ENCODE peak calls at places on chromosomes 6 and 20, in four cellular contexts. One of them, this sample, is unnamed.

GRCh38 chr6:14354919-14355572 is 237.5 kb downstream of the CD83 start:
- DNase-seq in skeletal muscle cell: peak
- DNase-seq in spleen: no peak
- DNase-seq in cardiac muscle cell: no peak
- DNase-seq in this sample: peak

GRCh38 chr6:96502915-96503314 is 18.7 kb upstream of the UFL1 start:
- DNase-seq in skeletal muscle cell: no peak
- DNase-seq in spleen: no peak
- DNase-seq in cardiac muscle cell: no peak
- DNase-seq in this sample: no peak

GRCh38 chr20:44481719-44482416 is 6.2 kb downstream of the TTPAL start:
- DNase-seq in skeletal muscle cell: no peak
- DNase-seq in spleen: no peak
- DNase-seq in cardiac muscle cell: no peak
- DNase-seq in this sample: no peak

GRCh38 chr6:130178692-130179091 is 44.1 kb downstream of the SAMD3 start:
- DNase-seq in skeletal muscle cell: peak
- DNase-seq in spleen: no peak
- DNase-seq in cardiac muscle cell: no peak
- DNase-seq in this sample: no peak

GRCh38 chr6:159609813-159610212 is 83.2 kb downstream of the SOD2 start:
- DNase-seq in skeletal muscle cell: no peak
- DNase-seq in spleen: no peak
- DNase-seq in cardiac muscle cell: no peak
- DNase-seq in this sample: no peak

GRCh38 chr6:447381-448165 is 56.0 kb downstream of the IRF4 start:
- DNase-seq in skeletal muscle cell: no peak
- DNase-seq in spleen: peak
- DNase-seq in cardiac muscle cell: no peak
- DNase-seq in this sample: no peak

GRCh38 chr6:37306624-37307222 is 47.1 kb upstream of the RNF8 start:
- DNase-seq in skeletal muscle cell: no peak
- DNase-seq in spleen: no peak
- DNase-seq in cardiac muscle cell: peak
- DNase-seq in this sample: no peak

GRCh38 chr6:151448623-151449022 is 3.3 kb downstream of the RMND1 start:
- DNase-seq in skeletal muscle cell: no peak
- DNase-seq in spleen: no peak
- DNase-seq in cardiac muscle cell: no peak
- DNase-seq in this sample: peak

GRCh38 chr6:136784271-136784664 is 8.0 kb downstream of the MAP3K5 start:
- DNase-seq in skeletal muscle cell: no peak
- DNase-seq in spleen: no peak
- DNase-seq in cardiac muscle cell: no peak
- DNase-seq in this sample: no peak

GRCh38 chr20:11902264-11902663 is 15.4 kb upstream of the BTBD3 start:
- DNase-seq in skeletal muscle cell: peak
- DNase-seq in spleen: no peak
- DNase-seq in cardiac muscle cell: no peak
- DNase-seq in this sample: no peak

GRCh38 chr20:7523288-7523687 is 417.0 kb downstream of the HAO1 start:
- DNase-seq in skeletal muscle cell: no peak
- DNase-seq in spleen: no peak
- DNase-seq in cardiac muscle cell: no peak
- DNase-seq in this sample: no peak

GRCh38 chr6:33967266-33967767 is 163.5 kb upstream of the MLN start:
- DNase-seq in skeletal muscle cell: no peak
- DNase-seq in spleen: peak
- DNase-seq in cardiac muscle cell: no peak
- DNase-seq in this sample: no peak

GRCh38 chr6:109454483-109455160 is 950 bp downstream of the MICAL1 start:
- DNase-seq in skeletal muscle cell: no peak
- DNase-seq in spleen: peak
- DNase-seq in cardiac muscle cell: no peak
- DNase-seq in this sample: peak

GRCh38 chr6:38846844-38847243 is 131.7 kb downstream of the DNAH8 start:
- DNase-seq in skeletal muscle cell: peak
- DNase-seq in spleen: no peak
- DNase-seq in cardiac muscle cell: no peak
- DNase-seq in this sample: no peak

GRCh38 chr20:46377532-46377931 is 28.9 kb downstream of the ELMO2 start:
- DNase-seq in skeletal muscle cell: no peak
- DNase-seq in spleen: no peak
- DNase-seq in cardiac muscle cell: no peak
- DNase-seq in this sample: no peak

GRCh38 chr20:25300496-25301170 is 52.7 kb downstream of the PYGB start:
- DNase-seq in skeletal muscle cell: no peak
- DNase-seq in spleen: no peak
- DNase-seq in cardiac muscle cell: no peak
- DNase-seq in this sample: no peak

GRCh38 chr6:72999995-73000394 is 225.3 kb downstream of the KHDC1L start:
- DNase-seq in skeletal muscle cell: no peak
- DNase-seq in spleen: no peak
- DNase-seq in cardiac muscle cell: no peak
- DNase-seq in this sample: no peak

GRCh38 chr20:602357-602970 is 7.6 kb downstream of the TCF15 start:
- DNase-seq in skeletal muscle cell: no peak
- DNase-seq in spleen: no peak
- DNase-seq in cardiac muscle cell: no peak
- DNase-seq in this sample: no peak

GRCh38 chr6:7058250-7058923 is 49.4 kb upstream of the RREB1 start:
- DNase-seq in skeletal muscle cell: peak
- DNase-seq in spleen: no peak
- DNase-seq in cardiac muscle cell: peak
- DNase-seq in this sample: peak

GRCh38 chr6:63740709-63741108 is 105.1 kb downstream of the PHF3 start:
- DNase-seq in skeletal muscle cell: peak
- DNase-seq in spleen: no peak
- DNase-seq in cardiac muscle cell: no peak
- DNase-seq in this sample: no peak

GRCh38 chr6:107128175-107128574 is 12.9 kb upstream of the BEND3 start:
- DNase-seq in skeletal muscle cell: no peak
- DNase-seq in spleen: no peak
- DNase-seq in cardiac muscle cell: no peak
- DNase-seq in this sample: no peak

GRCh38 chr6:117555262-117555849 is 47.0 kb downstream of the GOPC start:
- DNase-seq in skeletal muscle cell: no peak
- DNase-seq in spleen: no peak
- DNase-seq in cardiac muscle cell: no peak
- DNase-seq in this sample: no peak

GRCh38 chr20:38272961-38273360 is 12.4 kb upstream of the KIAA1755 start:
- DNase-seq in skeletal muscle cell: peak
- DNase-seq in spleen: no peak
- DNase-seq in cardiac muscle cell: no peak
- DNase-seq in this sample: no peak

GRCh38 chr20:61708891-61709290 is 356.8 kb downstream of the TAF4 start:
- DNase-seq in skeletal muscle cell: no peak
- DNase-seq in spleen: no peak
- DNase-seq in cardiac muscle cell: no peak
- DNase-seq in this sample: no peak

GRCh38 chr20:2775139-2775538 is 25.3 kb downstream of the CPXM1 start:
- DNase-seq in skeletal muscle cell: no peak
- DNase-seq in spleen: no peak
- DNase-seq in cardiac muscle cell: no peak
- DNase-seq in this sample: no peak

GRCh38 chr6:138107078-138107751 is at the start of gene PERP:
- DNase-seq in skeletal muscle cell: no peak
- DNase-seq in spleen: peak
- DNase-seq in cardiac muscle cell: peak
- DNase-seq in this sample: no peak

DNA sequence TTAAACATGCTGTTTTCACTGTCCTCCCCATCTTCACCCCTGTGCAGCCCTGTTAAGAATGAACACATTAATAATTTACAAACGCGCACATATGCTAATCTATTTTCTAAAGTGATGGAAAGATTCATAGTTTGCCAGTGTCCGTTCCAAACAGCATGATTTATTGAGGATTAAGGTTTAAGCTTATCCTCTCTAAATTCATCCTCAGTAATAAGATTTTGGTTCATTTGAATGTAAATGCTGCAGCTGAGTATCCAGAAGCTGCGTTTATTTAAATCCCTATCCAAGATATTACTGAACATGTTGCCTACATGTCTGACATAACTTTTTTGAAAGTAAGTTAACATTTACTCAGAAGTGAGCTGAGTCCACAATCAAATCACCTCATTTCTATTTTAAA is 42.8 kb upstream of the FAM135A start:
- DNase-seq in skeletal muscle cell: no peak
- DNase-seq in spleen: no peak
- DNase-seq in cardiac muscle cell: no peak
- DNase-seq in this sample: no peak
- H3K4me3 ChIP-seq in skeletal muscle cell: no peak
- H3K4me3 ChIP-seq in spleen: no peak
- H3K4me3 ChIP-seq in cardiac muscle cell: no peak
- H3K4me3 ChIP-seq in this sample: no peak

GRCh38 chr6:31401403-31401802 is 2.0 kb upstream of the MICA start:
- DNase-seq in skeletal muscle cell: peak
- DNase-seq in spleen: no peak
- DNase-seq in cardiac muscle cell: no peak
- DNase-seq in this sample: peak

GRCh38 chr6:31399589-31400466 is 3.6 kb upstream of the MICA start:
- DNase-seq in skeletal muscle cell: peak
- DNase-seq in spleen: peak
- DNase-seq in cardiac muscle cell: peak
- DNase-seq in this sample: no peak

GRCh38 chr6:31402324-31403282 is 792 bp upstream of the MICA start:
- DNase-seq in skeletal muscle cell: no peak
- DNase-seq in spleen: no peak
- DNase-seq in cardiac muscle cell: no peak
- DNase-seq in this sample: peak

GRCh38 chr6:31403283-31403989 is at the start of gene MICA:
- DNase-seq in skeletal muscle cell: peak
- DNase-seq in spleen: peak
- DNase-seq in cardiac muscle cell: peak
- DNase-seq in this sample: peak

GRCh38 chr6:31400467-31401289 is 2.7 kb upstream of the MICA start:
- DNase-seq in skeletal muscle cell: no peak
- DNase-seq in spleen: peak
- DNase-seq in cardiac muscle cell: peak
- DNase-seq in this sample: peak
- H3K4me3 ChIP-seq in skeletal muscle cell: peak
- H3K4me3 ChIP-seq in spleen: peak
- H3K4me3 ChIP-seq in cardiac muscle cell: peak
- H3K4me3 ChIP-seq in this sample: peak

DNA sequence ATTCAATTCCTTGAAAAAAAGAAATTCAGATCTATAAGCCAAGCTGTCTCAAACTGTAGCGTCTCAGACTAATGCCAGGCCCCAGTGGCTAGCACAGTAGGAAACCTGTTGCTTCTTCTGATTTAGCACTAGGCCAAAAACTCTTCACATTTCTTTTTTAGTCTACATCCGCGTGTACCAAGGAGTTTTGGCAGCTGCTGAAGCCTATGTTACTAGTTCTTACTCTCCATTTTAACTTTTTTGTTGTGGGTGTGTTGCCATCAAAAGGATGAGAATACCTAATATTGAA is 65.0 kb upstream of the BTN3A2 start:
- DNase-seq in skeletal muscle cell: no peak
- DNase-seq in spleen: no peak
- DNase-seq in cardiac muscle cell: no peak
- DNase-seq in this sample: no peak
- H3K4me3 ChIP-seq in skeletal muscle cell: no peak
- H3K4me3 ChIP-seq in spleen: no peak
- H3K4me3 ChIP-seq in cardiac muscle cell: no peak
- H3K4me3 ChIP-seq in this sample: no peak

DNA sequence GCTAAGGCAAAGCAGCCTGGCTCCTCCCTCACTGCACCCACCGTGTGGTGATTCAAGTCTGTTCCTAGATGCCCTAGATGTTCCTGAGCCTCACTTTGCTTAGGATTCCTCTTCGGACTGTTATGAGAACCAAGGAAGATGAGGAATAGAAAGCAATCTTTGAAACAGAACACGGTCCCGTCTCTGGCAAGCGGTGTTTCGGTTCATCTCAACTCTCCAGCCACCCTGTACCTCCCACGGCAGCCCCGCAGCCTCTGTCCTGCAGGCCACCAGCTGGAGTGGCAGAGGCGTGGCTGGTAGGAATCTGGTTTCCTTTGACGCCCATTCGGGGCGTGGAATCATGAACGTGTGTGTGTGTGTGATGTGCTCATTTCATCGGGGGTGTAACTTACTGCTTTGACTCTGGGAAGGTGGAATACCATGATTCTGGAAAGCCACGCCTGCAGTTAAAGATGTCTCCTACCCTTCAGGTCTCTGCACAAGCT is 21.3 kb downstream of the PDE10A start:
- DNase-seq in skeletal muscle cell: no peak
- DNase-seq in spleen: no peak
- DNase-seq in cardiac muscle cell: no peak
- DNase-seq in this sample: no peak
- H3K4me3 ChIP-seq in skeletal muscle cell: no peak
- H3K4me3 ChIP-seq in spleen: no peak
- H3K4me3 ChIP-seq in cardiac muscle cell: no peak
- H3K4me3 ChIP-seq in this sample: no peak

GRCh38 chr6:144364208-144364718 is 79.1 kb downstream of the UTRN start:
- DNase-seq in skeletal muscle cell: no peak
- DNase-seq in spleen: no peak
- DNase-seq in cardiac muscle cell: no peak
- DNase-seq in this sample: no peak
- H3K4me3 ChIP-seq in skeletal muscle cell: no peak
- H3K4me3 ChIP-seq in spleen: no peak
- H3K4me3 ChIP-seq in cardiac muscle cell: no peak
- H3K4me3 ChIP-seq in this sample: no peak

DNA sequence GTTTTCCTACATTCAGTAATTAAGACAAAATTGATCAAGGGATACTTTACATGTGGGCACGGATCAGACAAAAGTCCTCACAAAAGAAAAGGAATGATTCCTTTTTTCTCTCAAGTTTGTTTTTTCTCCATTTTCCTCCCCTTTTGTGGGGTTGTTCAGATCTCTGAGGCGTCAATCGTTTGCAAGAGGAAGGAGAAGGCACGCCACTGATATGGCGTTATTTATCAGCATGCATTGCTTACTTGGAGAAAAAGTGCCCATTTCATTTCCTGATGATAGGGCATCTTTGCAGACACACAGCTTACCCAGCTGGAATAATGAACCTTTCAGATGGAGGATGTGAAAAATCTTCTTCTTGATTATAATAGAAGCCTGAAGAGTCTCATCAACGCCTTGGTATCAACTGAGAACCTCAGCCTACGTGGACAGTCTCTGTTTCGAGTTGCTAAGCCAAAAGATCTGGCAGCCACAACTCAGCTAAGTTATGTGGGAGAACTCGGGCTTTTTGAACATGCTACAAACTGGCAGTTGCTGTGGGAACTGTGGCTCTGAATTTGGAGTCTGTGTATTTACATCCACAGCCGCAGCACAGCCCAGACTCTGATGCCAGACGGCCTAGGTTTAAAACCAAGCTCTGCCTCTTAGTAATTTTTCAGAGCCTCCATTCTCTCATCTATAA is 36.0 kb downstream of the RIPOR2 start:
- DNase-seq in skeletal muscle cell: no peak
- DNase-seq in spleen: no peak
- DNase-seq in cardiac muscle cell: no peak
- DNase-seq in this sample: peak
- H3K4me3 ChIP-seq in skeletal muscle cell: no peak
- H3K4me3 ChIP-seq in spleen: no peak
- H3K4me3 ChIP-seq in cardiac muscle cell: no peak
- H3K4me3 ChIP-seq in this sample: peak

GRCh38 chr6:27901801-27902200 is 10.4 kb downstream of the OR2B2 start:
- DNase-seq in skeletal muscle cell: no peak
- DNase-seq in spleen: no peak
- DNase-seq in cardiac muscle cell: no peak
- DNase-seq in this sample: no peak
- H3K4me3 ChIP-seq in skeletal muscle cell: no peak
- H3K4me3 ChIP-seq in spleen: no peak
- H3K4me3 ChIP-seq in cardiac muscle cell: no peak
- H3K4me3 ChIP-seq in this sample: peak

This sample was measured in Jurkat, Clone E6-1.